ENCODE peak calls at places on chromosomes 6 and 20, in six cellular contexts. B, Q, O, C, A and D are unnamed samples.

GRCh38 chr6:54085526-54085925 is 25.7 kb upstream of the MLIP start:
- DNase-seq in B (peak), Q (no peak), O (peak), C (no peak), A (no peak), D (no peak)

GRCh38 chr6:104638841-104639290 is 220.9 kb downstream of the HACE1 start:
- DNase-seq in B (no peak), Q (no peak), O (no peak), C (no peak), A (no peak), D (no peak)

GRCh38 chr6:93721386-93722048 is 302.2 kb upstream of the EPHA7 start:
- DNase-seq in B (peak), Q (no peak), O (no peak), C (peak), A (no peak), D (no peak)

GRCh38 chr6:97456070-97456469 is 173.1 kb upstream of the MMS22L start:
- DNase-seq in B (no peak), Q (no peak), O (no peak), C (peak), A (no peak), D (no peak)

GRCh38 chr20:63472159-63472811 is at the start of gene KCNQ2:
- DNase-seq in B (no peak), Q (no peak), O (no peak), C (peak), A (no peak), D (no peak)

GRCh38 chr20:10201321-10201870 is 17.2 kb upstream of the SNAP25 start:
- DNase-seq in B (no peak), Q (no peak), O (no peak), C (no peak), A (no peak), D (no peak)

GRCh38 chr6:12099623-12100022 is 87.5 kb downstream of the HIVEP1 start:
- DNase-seq in B (no peak), Q (no peak), O (no peak), C (no peak), A (no peak), D (no peak)

GRCh38 chr6:53302678-53303360 is 45.9 kb downstream of the ELOVL5 start:
- DNase-seq in B (peak), Q (peak), O (no peak), C (no peak), A (no peak), D (no peak)

GRCh38 chr6:135995160-135995898 is 143.8 kb downstream of the PDE7B start:
- DNase-seq in B (peak), Q (no peak), O (no peak), C (no peak), A (no peak), D (no peak)

GRCh38 chr6:156720739-156721714 is 56.2 kb upstream of the ARID1B start:
- DNase-seq in B (peak), Q (no peak), O (no peak), C (peak), A (peak), D (peak)

GRCh38 chr6:109623288-109623687 is 67.7 kb downstream of the AK9 start:
- DNase-seq in B (no peak), Q (no peak), O (no peak), C (no peak), A (no peak), D (no peak)

GRCh38 chr6:166998256-166999144 is 697 bp upstream of the CEP43 start:
- DNase-seq in B (peak), Q (no peak), O (peak), C (peak), A (peak), D (peak)

GRCh38 chr6:12962529-12962928 is 246.0 kb downstream of the PHACTR1 start:
- DNase-seq in B (no peak), Q (no peak), O (no peak), C (no peak), A (no peak), D (no peak)

GRCh38 chr6:105270511-105270910 is 90.7 kb upstream of the POPDC3 start:
- DNase-seq in B (no peak), Q (no peak), O (no peak), C (no peak), A (no peak), D (no peak)

DNA sequence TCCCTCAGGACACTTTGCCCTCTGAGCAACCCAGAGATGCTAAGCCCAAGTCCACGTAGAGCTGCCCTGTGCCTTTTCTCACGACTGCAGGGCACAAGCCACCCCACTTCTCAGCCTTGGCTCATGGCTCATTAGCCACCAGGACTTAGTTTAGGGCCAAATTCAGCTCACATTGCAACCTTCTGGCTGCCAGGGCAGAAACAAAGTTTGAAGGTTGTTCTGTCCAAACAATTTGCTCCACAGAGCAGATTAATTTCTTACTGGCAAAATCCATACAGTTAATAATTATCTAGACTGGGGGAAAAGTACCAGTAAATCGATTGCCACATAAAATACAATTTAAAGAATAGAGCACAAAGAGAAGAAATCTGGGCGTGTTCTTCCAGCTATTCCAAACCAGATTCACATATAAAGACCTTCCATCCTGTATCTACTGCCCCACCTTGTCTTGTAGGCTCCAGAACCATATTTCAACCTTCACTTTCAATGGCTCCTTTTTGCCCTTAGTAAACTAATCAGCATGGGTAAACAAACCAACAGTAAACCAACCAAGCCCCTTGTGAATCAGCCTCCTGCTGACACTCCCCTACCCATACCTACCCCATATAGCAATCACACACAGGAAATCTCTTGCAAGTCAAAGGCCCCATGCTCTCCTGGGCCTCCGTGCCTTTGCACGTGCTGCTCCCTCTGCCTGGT is 101.9 kb downstream of the QRSL1 start:
- DNase-seq in B (no peak), Q (no peak), O (no peak), C (no peak), A (no peak), D (peak)
- H3K27ac ChIP-seq in B (no peak), Q (no peak), O (no peak), C (no peak), A (no peak), D (peak)

GRCh38 chr6:154460306-154461071 is 50.0 kb downstream of the CNKSR3 start:
- DNase-seq in B (peak), Q (no peak), O (no peak), C (no peak), A (peak), D (no peak)
- H3K4me3 ChIP-seq in B (no peak), Q (no peak), O (no peak), C (no peak), A (no peak), D (no peak)

GRCh38 chr6:170052991-170053821 is 237.7 kb downstream of the DLL1 start:
- DNase-seq in B (no peak), Q (no peak), O (no peak), C (peak), A (peak), D (no peak)

GRCh38 chr6:170048615-170049256 is 242.1 kb downstream of the DLL1 start:
- DNase-seq in B (no peak), Q (no peak), O (no peak), C (no peak), A (peak), D (peak)

GRCh38 chr6:170049641-170050491 is 241.0 kb downstream of the DLL1 start:
- DNase-seq in B (no peak), Q (no peak), O (peak), C (no peak), A (peak), D (peak)

GRCh38 chr6:170051229-170052172 is 239.4 kb downstream of the DLL1 start:
- DNase-seq in B (no peak), Q (no peak), O (no peak), C (no peak), A (peak), D (no peak)

GRCh38 chr6:170050591-170051041 is 240.3 kb downstream of the DLL1 start:
- DNase-seq in B (no peak), Q (no peak), O (no peak), C (no peak), A (no peak), D (no peak)
- H3K27ac ChIP-seq in B (no peak), Q (no peak), O (peak), C (no peak), A (no peak), D (peak)

DNA sequence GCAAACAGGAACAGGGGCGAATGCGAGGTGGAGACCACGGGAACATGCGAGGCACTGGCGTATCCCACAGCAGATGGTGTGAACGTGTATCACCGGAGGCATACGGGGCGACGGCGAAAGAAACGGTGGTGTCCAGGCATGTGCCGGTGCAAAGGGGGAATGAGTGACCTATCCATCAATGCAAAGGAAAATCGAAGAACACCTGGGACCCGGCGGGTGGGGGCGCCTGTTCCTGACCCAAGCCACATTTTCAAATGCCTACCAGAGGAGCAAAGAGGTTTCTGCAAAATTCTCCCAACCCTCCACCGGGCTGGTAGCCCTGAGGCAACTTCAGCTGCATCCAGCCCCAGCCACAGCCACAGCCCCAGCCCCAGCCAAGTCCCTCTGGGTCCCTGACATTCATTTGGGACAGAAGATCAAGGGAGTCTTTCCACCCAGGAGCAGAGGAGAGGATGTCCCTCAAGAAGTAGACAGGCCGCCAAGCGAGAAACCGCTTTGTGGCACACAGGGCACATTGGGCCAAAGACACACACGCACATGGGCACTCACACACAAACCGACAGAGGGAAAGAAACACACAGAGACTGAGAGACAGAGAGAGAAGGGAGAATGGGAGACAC is 164.0 kb upstream of the ZNF337 start:
- DNase-seq in B (no peak), Q (no peak), O (no peak), C (no peak), A (no peak), D (no peak)
- H3K4me3 ChIP-seq in B (no peak), Q (no peak), O (peak), C (peak), A (no peak), D (no peak)